ENCODE peak calls at places on chromosomes 11 and 22, in four cellular contexts. F, B, U and K are unnamed samples.

GRCh38 chr22:40332319-40332781 is 13.9 kb upstream of the ADSL start:
- DNase-seq in U (no peak), B (peak; percentile 7), F (no peak), K (no peak)

GRCh38 chr11:102205805-102206204 is 95.6 kb downstream of the YAP1 start:
- DNase-seq in F (no peak), U (no peak), B (no peak), K (no peak)

GRCh38 chr11:123062892-123063395 is 1.0 kb upstream of the HSPA8 start:
- DNase-seq in F (no peak), B (no peak), U (no peak), K (no peak)

GRCh38 chr11:124868322-124869274 is 3.4 kb downstream of the ROBO3 start:
- DNase-seq in F (no peak), U (no peak), B (no peak), K (no peak)

GRCh38 chr11:95068549-95068948 is 1.8 kb downstream of the SRSF8 start:
- DNase-seq in F (no peak), B (peak; percentile 95), U (peak; percentile 89), K (peak; percentile 78)

GRCh38 chr11:134313821-134314607 is 17.8 kb upstream of the GLB1L2 start:
- DNase-seq in B (no peak), F (no peak), U (no peak), K (no peak)

GRCh38 chr11:104343578-104343977 is 179.6 kb upstream of the PDGFD start:
- DNase-seq in F (no peak), B (no peak), U (no peak), K (no peak)

GRCh38 chr22:33658775-33659174 is 261.5 kb downstream of the LARGE1 start:
- DNase-seq in F (no peak), B (no peak), U (no peak), K (peak; percentile 22)

GRCh38 chr11:69215784-69216415 is 60.2 kb downstream of the SMIM38 start:
- DNase-seq in F (no peak), B (no peak), U (no peak), K (no peak)

GRCh38 chr11:61026121-61027031 is 54.9 kb downstream of the CD6 start:
- DNase-seq in F (no peak), U (peak; percentile 16), B (no peak), K (no peak)

GRCh38 chr22:48943567-48944432 is 883.9 kb downstream of the BRD1 start:
- DNase-seq in B (peak; percentile 32), U (peak; percentile 7), F (no peak), K (peak; percentile 3)

GRCh38 chr11:115912484-115912945 is 408.3 kb upstream of the CADM1 start:
- DNase-seq in F (no peak), B (no peak), U (no peak), K (no peak)

GRCh38 chr22:17773606-17774205 is 563 bp downstream of the BID start:
- DNase-seq in B (peak; percentile 72), U (peak; percentile 66), F (peak; percentile 68), K (no peak)

GRCh38 chr11:91066648-91067047 is 843.8 kb upstream of the CHORDC1 start:
- DNase-seq in U (no peak), B (no peak), F (no peak), K (no peak)

GRCh38 chr22:43042101-43042780 is 27.3 kb upstream of the PACSIN2 start:
- DNase-seq in B (no peak), U (no peak), F (no peak), K (no peak)

GRCh38 chr11:47983464-47984397 is 3.4 kb downstream of the PTPRJ start:
- DNase-seq in B (peak; percentile 68), F (no peak), U (no peak), K (no peak)

GRCh38 chr11:19337779-19338178 is 97.0 kb upstream of the E2F8 start:
- DNase-seq in F (no peak), U (no peak), B (no peak), K (no peak)

GRCh38 chr11:13427440-13427839 is 35.6 kb downstream of the BTBD10 start:
- DNase-seq in B (no peak), U (no peak), F (no peak), K (no peak)

GRCh38 chr11:820655-821512 is 2.2 kb downstream of the PNPLA2 start:
- DNase-seq in B (no peak), U (peak; percentile 81), F (no peak), K (peak; percentile 85)

GRCh38 chr22:32421484-32421883 is 9.4 kb upstream of the RTCB start:
- DNase-seq in U (no peak), F (no peak), B (no peak), K (no peak)

GRCh38 chr11:35632301-35632700 is 14.0 kb downstream of the FJX1 start:
- DNase-seq in B (no peak), F (no peak), U (no peak), K (no peak)

GRCh38 chr11:120063686-120064340 is 74.1 kb downstream of the TRIM29 start:
- DNase-seq in U (no peak), B (no peak), F (no peak), K (no peak)

GRCh38 chr11:66267379-66268209 is 845 bp upstream of the RAB1B start:
- DNase-seq in U (peak; percentile 92), F (peak; percentile 90), B (peak; percentile 92), K (peak; percentile 90)
- TF ChIP-seq POLR2AphosphoS5 in U (peak; percentile 13), F (no peak), B (peak; percentile 61), K (peak; percentile 73)

DNA sequence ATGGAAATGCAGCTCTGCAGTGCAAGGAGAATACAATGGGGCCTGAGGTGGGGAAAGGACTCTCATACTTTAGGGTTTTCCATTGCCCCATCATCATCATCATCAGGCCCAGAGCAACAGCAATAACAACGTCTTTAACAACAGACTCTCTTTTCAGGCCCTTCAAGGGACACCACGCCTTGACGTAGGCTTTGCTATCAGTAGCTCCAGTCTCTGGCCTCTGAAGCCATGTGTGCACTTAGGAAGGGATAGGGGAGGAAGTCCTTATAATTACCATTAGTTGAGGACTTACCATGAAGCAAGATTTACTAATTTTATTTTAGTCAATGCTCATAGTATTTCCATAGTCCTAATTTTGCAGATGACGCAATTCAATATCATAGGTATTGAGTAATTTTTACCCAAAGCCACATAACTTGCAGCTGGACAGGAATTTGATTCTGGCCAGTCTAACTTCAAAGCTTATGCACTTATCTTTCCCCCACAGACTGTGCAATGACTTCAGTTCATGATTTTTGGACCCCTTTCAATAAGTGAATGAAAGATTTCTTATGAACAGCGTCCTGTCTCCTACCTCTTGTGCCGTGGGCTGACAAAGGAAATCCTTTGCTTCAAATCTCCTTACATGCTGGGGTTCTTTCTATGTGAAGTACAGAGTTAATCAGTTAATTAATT is 217.5 kb upstream of the KIRREL3 start:
- DNase-seq in U (no peak), B (no peak), F (no peak), K (no peak)
- TF ChIP-seq POLR2A in U (no peak), B (no peak), F (no peak), K (no peak)

GRCh38 chr11:66015094-66015881 is 3.5 kb downstream of the CST6 start:
- DNase-seq in B (no peak), U (no peak), F (no peak), K (no peak)
- TF ChIP-seq POLR2AphosphoS5 in B (no peak), U (no peak), F (no peak), K (no peak)

GRCh38 chr11:65801153-65801987 is 14.5 kb downstream of the OVOL1 start:
- DNase-seq in F (no peak), U (no peak), B (no peak), K (no peak)

GRCh38 chr11:65803797-65804492 is 17.1 kb downstream of the OVOL1 start:
- DNase-seq in B (no peak), F (no peak), U (no peak), K (no peak)

GRCh38 chr11:65806972-65807371 is 20.1 kb downstream of the OVOL1 start:
- DNase-seq in B (no peak), U (no peak), F (no peak), K (no peak)

GRCh38 chr11:65798882-65799281 is 12.0 kb downstream of the OVOL1 start:
- DNase-seq in B (no peak), F (no peak), U (no peak), K (no peak)

DNA sequence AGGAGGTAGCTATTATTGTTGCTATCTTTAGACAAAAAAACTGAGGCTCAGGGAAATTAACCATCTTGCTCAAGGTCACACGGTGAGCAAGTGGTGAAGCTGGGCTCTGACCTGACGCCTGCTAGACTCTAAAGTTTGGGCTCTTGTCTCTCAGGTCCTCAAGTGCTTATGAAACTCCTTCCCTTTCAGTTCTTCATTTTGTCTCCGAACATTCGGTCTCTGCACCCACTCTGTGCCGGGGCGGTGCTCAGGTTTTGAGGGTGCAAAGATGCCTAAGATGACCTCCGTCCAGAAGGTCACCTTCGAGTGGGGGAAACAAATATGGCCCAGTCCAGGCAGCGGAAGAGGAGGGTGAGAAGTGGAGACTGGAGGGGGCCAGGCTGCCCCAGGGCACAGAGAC is 16.0 kb downstream of the OVOL1 start:
- DNase-seq in B (no peak), F (no peak), U (no peak), K (no peak)
- TF ChIP-seq POLR2A in B (no peak), F (no peak), U (no peak), K (no peak)

DNA sequence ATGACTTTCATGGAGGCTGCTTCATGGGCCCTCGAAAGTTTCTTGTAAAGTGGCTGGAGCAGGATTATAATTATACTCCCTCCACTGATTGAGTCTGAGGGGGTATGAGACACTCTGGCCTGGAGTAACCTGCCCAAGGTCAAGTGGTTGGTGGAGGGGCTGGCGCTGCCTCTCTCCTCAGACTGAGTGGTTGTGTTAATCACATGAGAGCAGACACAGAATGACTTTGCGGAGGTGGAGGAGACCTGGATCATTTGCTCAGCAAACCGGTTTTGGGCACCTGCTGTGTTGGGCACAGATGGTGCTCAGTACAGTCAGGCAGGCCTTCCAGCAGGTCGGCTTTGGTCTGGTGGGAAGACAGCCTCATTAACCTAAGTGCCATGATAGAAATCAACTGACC is 11.8 kb downstream of the BCR start:
- DNase-seq in B (peak; percentile 60), F (no peak), U (no peak), K (no peak)
- TF ChIP-seq POLR2AphosphoS5 in B (no peak), F (no peak), U (no peak), K (no peak)

GRCh38 chr11:118572075-118572913 is at the start of gene ARCN1:
- DNase-seq in F (peak; percentile 76), U (peak; percentile 82), B (peak; percentile 86), K (peak; percentile 74)
- TF ChIP-seq POLR2A in F (peak; percentile 89), U (peak; percentile 53), B (peak; percentile 90), K (no peak)

DNA sequence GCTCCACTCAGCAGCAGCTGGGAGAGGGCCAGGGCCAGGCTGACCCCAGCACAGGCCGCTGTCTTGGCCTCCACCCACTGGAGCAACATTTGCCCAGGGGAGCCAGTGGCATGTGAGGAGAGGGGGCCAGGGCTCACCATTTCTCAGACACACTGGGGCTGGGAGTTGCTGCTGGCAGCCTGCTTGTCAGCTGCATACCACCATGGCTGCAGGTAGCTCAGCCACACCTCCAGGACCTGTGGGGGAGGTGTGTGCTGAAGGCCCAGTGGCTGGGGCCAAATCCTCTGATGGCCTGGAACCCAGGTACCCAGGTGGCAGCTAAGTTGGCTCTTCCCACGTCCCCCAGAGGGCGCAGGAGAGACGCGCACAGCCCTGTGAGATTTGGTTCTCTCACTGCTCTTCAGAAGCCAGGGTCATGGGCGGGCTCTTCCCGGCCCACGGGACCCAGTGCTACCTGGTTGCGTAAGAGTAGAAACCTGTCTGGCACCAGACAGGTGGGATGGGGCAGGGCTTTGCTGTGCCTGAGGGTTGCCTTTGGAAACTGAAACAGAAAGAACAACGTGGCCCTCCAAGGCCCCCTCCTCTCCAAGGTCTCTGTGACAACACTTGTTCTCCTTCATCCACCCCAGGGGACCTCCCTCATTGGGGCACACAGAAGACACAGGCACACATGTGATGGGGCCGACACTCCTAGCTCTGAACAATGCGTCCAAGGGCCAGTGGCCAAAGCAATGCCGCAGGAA is 98.8 kb downstream of the MED15 start:
- DNase-seq in U (peak; percentile 66), B (peak; percentile 94), F (peak; percentile 79), K (peak; percentile 89)
- TF ChIP-seq POLR2AphosphoS5 in U (no peak), B (no peak), F (no peak), K (no peak)